ENCODE peak calls at places on chromosome 20, in nine cellular contexts. L is HepG2, O is endothelial cell of umbilical vein, H is sigmoid colon, F is transverse colon, S is stomach, Q is breast epithelium, C is HCT116, N is prostate gland. G is an unnamed sample.

GRCh38 chr20:45781391-45781931 is 10.2 kb downstream of the WFDC3 start:
- DNase-seq in L (no peak), O (peak), H (no peak), F (peak), S (peak), Q (no peak), C (peak), N (no peak), G (no peak)

GRCh38 chr20:32505723-32506473 is 79.2 kb downstream of the NOL4L start:
- DNase-seq in L (no peak), O (no peak), H (no peak), F (no peak), S (no peak), Q (no peak), C (no peak), N (no peak), G (no peak)

GRCh38 chr20:11895832-11896484 is 21.7 kb upstream of the BTBD3 start:
- DNase-seq in L (no peak), O (no peak), H (no peak), F (no peak), S (no peak), Q (no peak), C (no peak), N (no peak), G (no peak)

GRCh38 chr20:33211817-33212424 is 5.2 kb upstream of the BPIFA3 start:
- DNase-seq in L (peak), O (peak), H (no peak), F (peak), S (peak), Q (no peak), C (peak), N (peak), G (peak)

GRCh38 chr20:57374931-57375651 is 16.1 kb upstream of the RBM38 start:
- DNase-seq in L (no peak), O (no peak), H (peak), F (peak), S (no peak), Q (no peak), C (no peak), N (no peak), G (no peak)

GRCh38 chr20:36092424-36093024 is 62.0 kb upstream of the EPB41L1 start:
- DNase-seq in L (no peak), O (peak), H (no peak), F (peak), S (peak), Q (no peak), C (no peak), N (no peak), G (no peak)

GRCh38 chr20:22909436-22909835 is 125.7 kb upstream of the SSTR4 start:
- DNase-seq in L (no peak), O (no peak), H (no peak), F (no peak), S (no peak), Q (no peak), C (no peak), N (no peak), G (no peak)

GRCh38 chr20:54488442-54488841 is 13.0 kb downstream of the DOK5 start:
- DNase-seq in L (no peak), O (no peak), H (no peak), F (no peak), S (no peak), Q (no peak), C (no peak), N (no peak), G (no peak)

GRCh38 chr20:57770852-57771746 is 61.3 kb upstream of the PMEPA1 start:
- DNase-seq in L (no peak), O (no peak), H (peak), F (no peak), S (no peak), Q (no peak), C (no peak), N (no peak), G (no peak)

GRCh38 chr20:59376109-59376841 is 75.9 kb downstream of the EDN3 start:
- DNase-seq in L (no peak), O (no peak), H (no peak), F (no peak), S (no peak), Q (no peak), C (no peak), N (no peak), G (no peak)

GRCh38 chr20:52993091-52993490 is 20.9 kb downstream of the TSHZ2 start:
- DNase-seq in L (no peak), O (no peak), H (no peak), F (no peak), S (no peak), Q (no peak), C (no peak), N (no peak), G (no peak)

GRCh38 chr20:51457281-51457932 is 85.1 kb downstream of the NFATC2 start:
- DNase-seq in L (no peak), O (peak), H (peak), F (no peak), S (no peak), Q (peak), C (peak), N (peak), G (no peak)

GRCh38 chr20:60559462-60559861 is 601.2 kb downstream of the CDH26 start:
- DNase-seq in L (no peak), O (no peak), H (no peak), F (no peak), S (no peak), Q (no peak), C (no peak), N (no peak), G (no peak)

GRCh38 chr20:10347481-10347880 is 86.5 kb downstream of the MKKS start:
- DNase-seq in L (no peak), O (no peak), H (no peak), F (no peak), S (no peak), Q (no peak), C (no peak), N (no peak), G (no peak)

GRCh38 chr20:14234666-14235295 is 102.6 kb downstream of the FLRT3 start:
- DNase-seq in L (no peak), O (no peak), H (no peak), F (no peak), S (no peak), Q (no peak), C (no peak), N (no peak), G (no peak)

GRCh38 chr20:25280051-25280573 is 32.2 kb downstream of the PYGB start:
- DNase-seq in L (no peak), O (no peak), H (peak), F (peak), S (peak), Q (peak), C (no peak), N (peak), G (no peak)

GRCh38 chr20:49964964-49965780 is 17.6 kb upstream of the SNAI1 start:
- DNase-seq in L (peak), O (peak), H (peak), F (peak), S (peak), Q (no peak), C (peak), N (no peak), G (no peak)

GRCh38 chr20:53611449-53611894 is 17.8 kb upstream of the ZNF217 start:
- DNase-seq in L (no peak), O (peak), H (peak), F (peak), S (peak), Q (no peak), C (peak), N (no peak), G (no peak)

GRCh38 chr20:48951041-48951440 is 29.5 kb downstream of the ARFGEF2 start:
- DNase-seq in L (no peak), O (no peak), H (no peak), F (no peak), S (no peak), Q (no peak), C (no peak), N (no peak), G (no peak)

DNA sequence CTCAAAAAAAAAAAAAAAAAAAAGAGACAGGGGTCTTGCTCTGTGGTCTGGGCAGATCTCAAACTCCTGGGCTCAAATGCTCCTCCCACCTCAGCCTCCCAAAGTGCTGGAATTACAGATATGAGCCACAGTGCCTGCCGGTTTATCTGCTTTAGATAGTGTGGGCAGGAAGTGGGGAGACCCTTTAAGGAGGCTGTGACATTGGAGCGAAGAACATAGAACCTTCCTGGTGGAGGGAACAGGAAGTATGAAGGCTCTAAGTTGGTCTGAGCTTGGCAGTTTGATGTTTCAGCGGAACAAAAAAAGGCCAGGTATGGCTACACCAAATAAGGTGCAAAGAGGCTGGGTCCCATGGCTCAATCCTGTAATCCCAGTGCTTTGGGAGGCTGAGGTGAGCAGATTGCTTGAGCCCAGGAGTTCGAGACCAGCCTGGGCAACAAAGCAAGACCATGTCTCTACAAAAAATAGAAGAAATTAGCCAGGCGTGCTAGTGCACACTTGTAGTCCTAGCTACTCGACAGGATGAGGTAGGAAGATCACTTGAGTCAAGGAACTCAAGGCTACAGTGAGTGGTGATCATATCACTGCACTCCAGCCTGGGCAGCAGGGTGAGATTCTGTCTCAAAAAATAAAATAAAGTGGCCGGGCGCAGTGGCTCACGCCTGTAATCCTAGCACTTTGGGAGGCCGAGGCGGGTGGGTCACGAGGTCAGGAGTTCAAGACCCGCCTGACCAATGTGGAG is 8.7 kb upstream of the ZMYND8 start:
- DNase-seq in L (no peak), O (no peak), H (no peak), F (no peak), S (no peak), Q (no peak), C (no peak), N (no peak), G (no peak)
- TF ChIP-seq POLR2A in L (no peak), O (no peak), H (no peak), F (no peak), S (no peak), Q (no peak), C (no peak), N (no peak), G (no peak)

GRCh38 chr20:1130849-1131248 is 12.4 kb downstream of the PSMF1 start:
- DNase-seq in L (no peak), O (no peak), H (no peak), F (no peak), S (no peak), Q (no peak), C (no peak), N (no peak), G (no peak)
- TF ChIP-seq POLR2AphosphoS5 in L (no peak), O (no peak), H (no peak), F (no peak), S (no peak), Q (no peak), C (no peak), N (no peak), G (no peak)

DNA sequence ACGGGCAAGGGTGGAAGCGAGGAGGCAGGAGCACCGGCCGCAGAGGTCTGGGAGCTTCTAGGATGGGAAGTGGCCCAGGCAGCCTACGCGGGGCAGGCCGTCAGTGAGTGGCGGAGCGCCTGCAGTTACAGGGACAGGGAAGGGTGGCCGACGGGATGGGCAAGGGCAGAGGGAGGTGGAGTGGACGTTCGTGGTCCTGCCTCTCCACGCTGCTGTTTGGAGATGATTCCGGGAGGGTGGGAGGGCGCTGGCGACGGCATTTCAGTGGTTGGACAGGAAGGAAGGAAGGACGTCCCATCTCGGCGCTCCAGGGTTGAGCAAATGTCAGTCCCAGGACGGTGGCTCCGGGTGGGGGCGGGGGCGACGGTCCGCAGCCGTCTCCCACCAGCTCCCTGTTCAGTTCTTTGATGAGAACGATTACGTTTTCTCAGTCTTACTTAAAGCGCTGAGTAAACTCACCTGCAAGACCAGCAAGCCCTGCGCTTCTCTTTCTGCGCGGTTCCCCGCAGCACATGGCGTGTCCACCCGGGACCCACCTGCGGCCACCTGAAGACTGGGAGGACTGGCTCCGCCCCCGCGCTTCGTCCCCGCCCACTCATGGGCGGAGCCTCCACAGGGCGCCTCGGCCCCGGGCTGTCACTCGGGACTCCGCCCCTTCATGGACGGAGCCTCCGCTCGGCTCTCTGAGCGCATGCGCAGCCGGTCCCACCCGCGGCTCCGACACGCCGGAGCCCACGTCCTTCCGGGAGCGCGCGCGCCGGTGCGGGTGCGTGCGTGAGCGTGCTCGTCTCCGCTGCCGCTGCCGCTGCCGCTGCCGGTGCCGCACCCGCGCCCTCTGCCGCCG is at the start of gene DNAJC5:
- DNase-seq in L (peak), O (peak), H (peak), F (peak), S (peak), Q (peak), C (peak), N (peak), G (peak)
- TF ChIP-seq POLR2A in L (peak), O (no peak), H (no peak), F (no peak), S (no peak), Q (no peak), C (no peak), N (peak), G (no peak)

GRCh38 chr20:44719841-44720240 is 4.7 kb downstream of the CCN5 start:
- DNase-seq in L (no peak), O (no peak), H (no peak), F (no peak), S (no peak), Q (no peak), C (no peak), N (no peak), G (no peak)

GRCh38 chr20:44721785-44722054 is 6.6 kb downstream of the CCN5 start:
- DNase-seq in L (no peak), O (no peak), H (no peak), F (no peak), S (no peak), Q (no peak), C (no peak), N (no peak), G (no peak)

GRCh38 chr20:44722990-44723389 is 7.8 kb downstream of the CCN5 start:
- DNase-seq in L (no peak), O (no peak), H (no peak), F (no peak), S (no peak), Q (no peak), C (no peak), N (no peak), G (no peak)

GRCh38 chr20:44720617-44720993 is 5.4 kb downstream of the CCN5 start:
- DNase-seq in L (no peak), O (no peak), H (no peak), F (no peak), S (no peak), Q (peak), C (peak), N (peak), G (no peak)

GRCh38 chr20:44720994-44721784 is 6.0 kb downstream of the CCN5 start:
- DNase-seq in L (no peak), O (peak), H (no peak), F (no peak), S (peak), Q (peak), C (peak), N (no peak), G (no peak)
- TF ChIP-seq POLR2AphosphoS5 in L (no peak), O (no peak), H (no peak), F (no peak), S (no peak), Q (no peak), C (no peak), N (no peak), G (no peak)